ENCODE peak calls at places on chromosomes 7 and 10, in eight cellular contexts. O is stimulated activated CD4-positive, alpha-beta T cell treated with anti-CD3 and anti-CD28 coated beads, Interleukin-1b, Interleukin-23, amount 100 ng/mL, for 1 hour; X is hepatic stellate cell; E is GM12865; W is substantia nigra; U is stimulated activated CD8-positive, alpha-beta memory T cell treated with anti-CD3 and anti-CD28 coated beads, Interleukin-2, amount 100 ng/mL, for 1 hour; K is iPS DF 19.7; R is caudate nucleus. G is an unnamed sample.

GRCh38 chr7:90178592-90179279 is 24.5 kb downstream of the STEAP1 start:
- DNase-seq in X (peak), W (no peak), K (no peak), O (no peak), R (no peak), U (no peak), E (peak), G (no peak)

GRCh38 chr10:2929859-2930258 is 137.5 kb upstream of the PFKP start:
- DNase-seq in E (no peak), X (no peak), R (no peak), U (no peak), W (no peak), O (no peak), K (no peak), G (no peak)

GRCh38 chr7:75861636-75862035 is 17.2 kb upstream of the RHBDD2 start:
- DNase-seq in U (no peak), E (no peak), K (no peak), O (no peak), W (no peak), X (no peak), R (no peak), G (no peak)

GRCh38 chr10:11824825-11825224 is 1.7 kb downstream of the PROSER2 start:
- DNase-seq in O (no peak), R (no peak), W (no peak), U (no peak), E (no peak), X (no peak), K (no peak), G (no peak)

GRCh38 chr7:17427924-17428323 is 129.5 kb downstream of the AHR start:
- DNase-seq in W (no peak), R (no peak), X (no peak), U (no peak), E (no peak), O (no peak), K (no peak), G (no peak)

GRCh38 chr10:117938104-117938503 is 108.6 kb downstream of the RAB11FIP2 start:
- DNase-seq in K (no peak), E (no peak), W (no peak), O (no peak), U (no peak), R (no peak), X (no peak), G (no peak)

GRCh38 chr7:138308116-138308515 is 151.9 kb upstream of the TRIM24 start:
- DNase-seq in X (no peak), E (no peak), O (no peak), U (no peak), K (no peak), W (no peak), R (no peak), G (no peak)

GRCh38 chr7:113816639-113817038 is 102.2 kb downstream of the PPP1R3A start:
- DNase-seq in W (no peak), O (no peak), K (no peak), R (no peak), X (no peak), U (no peak), E (no peak), G (no peak)

GRCh38 chr10:6619663-6620062 is 39.6 kb upstream of the PRKCQ start:
- DNase-seq in X (no peak), W (no peak), O (no peak), E (no peak), K (no peak), U (no peak), R (no peak), G (no peak)

GRCh38 chr7:8724080-8724718 is 290.8 kb downstream of the NXPH1 start:
- DNase-seq in E (peak), W (no peak), U (no peak), O (no peak), R (no peak), X (peak), K (no peak), G (peak)

GRCh38 chr10:88743999-88744398 is 15.8 kb upstream of the LIPN start:
- DNase-seq in O (no peak), K (no peak), X (no peak), E (no peak), W (no peak), R (no peak), U (no peak), G (peak)

GRCh38 chr10:28875535-28876208 is 198.4 kb downstream of the BAMBI start:
- DNase-seq in O (no peak), K (peak), E (no peak), R (no peak), U (no peak), X (no peak), W (no peak), G (peak)

GRCh38 chr7:142439739-142440138 is 181.9 kb upstream of the PRSS58 start:
- DNase-seq in R (no peak), K (no peak), O (no peak), W (no peak), U (no peak), E (peak), X (no peak), G (no peak)

GRCh38 chr10:43038783-43039628 is 37.9 kb upstream of the RET start:
- DNase-seq in U (no peak), O (no peak), R (no peak), X (no peak), E (no peak), K (no peak), W (no peak), G (no peak)

GRCh38 chr7:778271-778967 is 51.3 kb upstream of the PRKAR1B start:
- DNase-seq in O (no peak), K (no peak), W (no peak), U (no peak), X (no peak), E (no peak), R (no peak), G (peak)

GRCh38 chr10:118911361-118911760 is 118.2 kb upstream of the NANOS1 start:
- DNase-seq in U (no peak), O (no peak), W (no peak), X (peak), R (no peak), K (no peak), E (no peak), G (no peak)

GRCh38 chr7:88888684-88889083 is 93.1 kb upstream of the TEX47 start:
- DNase-seq in K (no peak), X (no peak), R (no peak), U (no peak), W (no peak), E (no peak), O (no peak), G (no peak)

GRCh38 chr7:32579776-32580175 is 84.5 kb downstream of the AVL9 start:
- DNase-seq in X (no peak), W (no peak), K (no peak), E (no peak), O (no peak), U (no peak), R (no peak), G (no peak)

GRCh38 chr7:16007911-16008310 is 321.4 kb upstream of the MEOX2 start:
- DNase-seq in U (no peak), R (no peak), E (no peak), X (no peak), O (no peak), K (no peak), W (no peak), G (no peak)

GRCh38 chr10:91242940-91243339 is 22.5 kb downstream of the PCGF5 start:
- DNase-seq in U (no peak), R (no peak), K (no peak), X (no peak), O (no peak), W (no peak), E (peak), G (no peak)

GRCh38 chr7:40674316-40674715 is 539.5 kb downstream of the SUGCT start:
- DNase-seq in O (no peak), U (no peak), W (no peak), K (no peak), X (no peak), R (no peak), E (no peak), G (no peak)

GRCh38 chr10:77121829-77122228 is 515.8 kb downstream of the KCNMA1 start:
- DNase-seq in O (no peak), X (no peak), K (no peak), R (no peak), E (no peak), W (no peak), U (no peak), G (peak)

GRCh38 chr10:5461201-5461585 is 38.2 kb downstream of the CALML5 start:
- DNase-seq in R (no peak), K (no peak), X (no peak), U (no peak), O (no peak), W (no peak), E (no peak), G (peak)

GRCh38 chr10:46024948-46025347 is 5.5 kb downstream of the NCOA4 start:
- DNase-seq in K (no peak), E (no peak), U (no peak), R (peak), O (no peak), X (no peak), W (no peak), G (no peak)

GRCh38 chr7:21869785-21870402 is 75.8 kb downstream of the CDCA7L start:
- DNase-seq in O (no peak), K (no peak), U (no peak), E (no peak), R (no peak), X (no peak), W (no peak), G (no peak)

GRCh38 chr7:34011017-34011680 is 105.8 kb downstream of the BMPER start:
- DNase-seq in O (no peak), W (no peak), E (no peak), X (no peak), U (no peak), R (no peak), K (no peak), G (no peak)

GRCh38 chr10:88851706-88852105 is at the start of gene ANKRD22:
- DNase-seq in X (no peak), E (peak), K (peak), U (no peak), W (no peak), R (no peak), O (no peak), G (peak)

GRCh38 chr7:24743471-24743870 is 13.8 kb downstream of the GSDME start:
- DNase-seq in X (no peak), R (no peak), E (no peak), K (no peak), W (no peak), U (no peak), O (no peak), G (no peak)

GRCh38 chr7:94149776-94150545 is 145.8 kb upstream of the BET1 start:
- DNase-seq in K (no peak), W (no peak), R (no peak), E (no peak), X (no peak), U (no peak), O (no peak), G (no peak)

GRCh38 chr10:72561745-72562166 is 64.1 kb downstream of the MICU1 start:
- DNase-seq in W (no peak), O (no peak), K (no peak), R (no peak), U (no peak), X (no peak), E (peak), G (no peak)

GRCh38 chr10:191703-192518 is 56.7 kb downstream of the ZMYND11 start:
- DNase-seq in R (no peak), K (no peak), O (no peak), W (no peak), E (no peak), X (no peak), U (no peak), G (no peak)

G was measured in NCI-H69.